ENCODE peak calls at places on chromosomes 13 and 19, in seven cellular contexts. T is NCI-H460, J is RWPE1, Q is MM.1S, D is A673, O is neural progenitor cell, N is hippocampal formation. Y is an unnamed sample.

GRCh38 chr13:111304041-111304544 is 16.3 kb upstream of the TEX29 start:
- DNase-seq in T (no peak), J (no peak), Q (no peak), D (no peak), O (no peak), N (no peak), Y (no peak)

GRCh38 chr13:31627097-31627496 is 112.2 kb upstream of the RXFP2 start:
- DNase-seq in T (no peak), J (no peak), Q (no peak), D (no peak), O (no peak), N (no peak), Y (no peak)

GRCh38 chr19:412356-413355 is 3.7 kb upstream of the C2CD4C start:
- DNase-seq in T (no peak), J (no peak), Q (no peak), D (no peak), O (peak), N (no peak), Y (no peak)

GRCh38 chr19:9752701-9753443 is 15.7 kb downstream of the ZNF846 start:
- DNase-seq in T (no peak), J (no peak), Q (no peak), D (no peak), O (no peak), N (no peak), Y (no peak)

GRCh38 chr13:98447881-98448641 is 128.8 kb downstream of the STK24 start:
- DNase-seq in T (peak), J (peak), Q (no peak), D (peak), O (peak), N (peak), Y (no peak)

GRCh38 chr13:46720189-46720588 is 76.8 kb downstream of the ESD start:
- DNase-seq in T (no peak), J (no peak), Q (no peak), D (no peak), O (no peak), N (no peak), Y (no peak)

GRCh38 chr19:277581-278165 is 13.5 kb downstream of the PLPP2 start:
- DNase-seq in T (no peak), J (no peak), Q (no peak), D (peak), O (peak), N (no peak), Y (no peak)

GRCh38 chr19:54422136-54422535 is 6.9 kb downstream of the TTYH1 start:
- DNase-seq in T (no peak), J (no peak), Q (no peak), D (no peak), O (no peak), N (no peak), Y (no peak)

GRCh38 chr19:12984143-12984627 is 11.1 kb upstream of the NFIX start:
- DNase-seq in T (no peak), J (no peak), Q (no peak), D (no peak), O (no peak), N (no peak), Y (no peak)

GRCh38 chr19:41577144-41577830 is 1.3 kb downstream of the CEACAM21 start:
- DNase-seq in T (no peak), J (no peak), Q (no peak), D (no peak), O (no peak), N (no peak), Y (no peak)

GRCh38 chr19:39671739-39672363 is 16.1 kb downstream of the LGALS16 start:
- DNase-seq in T (peak), J (peak), Q (peak), D (peak), O (peak), N (peak), Y (peak)

GRCh38 chr19:30173593-30174356 is 198.4 kb upstream of the ZNF536 start:
- DNase-seq in T (no peak), J (no peak), Q (no peak), D (no peak), O (no peak), N (no peak), Y (no peak)

GRCh38 chr19:16315825-16316505 is 8.7 kb upstream of the KLF2 start:
- DNase-seq in T (no peak), J (peak), Q (no peak), D (peak), O (no peak), N (no peak), Y (no peak)

GRCh38 chr13:98427331-98427995 is 149.4 kb downstream of the STK24 start:
- DNase-seq in T (no peak), J (no peak), Q (no peak), D (no peak), O (no peak), N (no peak), Y (no peak)

GRCh38 chr13:113182046-113182445 is 23.6 kb downstream of the PROZ start:
- DNase-seq in T (no peak), J (no peak), Q (no peak), D (no peak), O (no peak), N (no peak), Y (no peak)

GRCh38 chr13:54185785-54186184 is 1157.2 kb downstream of the OLFM4 start:
- DNase-seq in T (no peak), J (peak), Q (no peak), D (peak), O (peak), N (no peak), Y (no peak)

GRCh38 chr19:16025108-16026101 is 50.9 kb upstream of the TPM4 start:
- DNase-seq in T (peak), J (peak), Q (peak), D (no peak), O (peak), N (no peak), Y (peak)

GRCh38 chr13:75482070-75482819 is at the start of gene TBC1D4:
- DNase-seq in T (peak), J (peak), Q (peak), D (peak), O (peak), N (peak), Y (peak)

GRCh38 chr19:45643024-45643926 is 4.1 kb upstream of the EML2 start:
- DNase-seq in T (peak), J (peak), Q (peak), D (peak), O (peak), N (peak), Y (peak)

GRCh38 chr19:30968210-30968609 is 381.0 kb downstream of the TSHZ3 start:
- DNase-seq in T (no peak), J (no peak), Q (peak), D (no peak), O (peak), N (no peak), Y (no peak)

GRCh38 chr19:42762782-42763181 is 2.7 kb downstream of the PSG8 start:
- DNase-seq in T (no peak), J (no peak), Q (no peak), D (no peak), O (no peak), N (no peak), Y (no peak)

GRCh38 chr13:90239130-90239529 is 1108.4 kb upstream of the MIR17HG start:
- DNase-seq in T (no peak), J (no peak), Q (no peak), D (no peak), O (no peak), N (no peak), Y (no peak)

GRCh38 chr13:87295636-87296035 is 375.5 kb upstream of the SLITRK5 start:
- DNase-seq in T (no peak), J (no peak), Q (peak), D (no peak), O (no peak), N (no peak), Y (no peak)

GRCh38 chr13:25352230-25352629 is 19.5 kb upstream of the ATP8A2 start:
- DNase-seq in T (no peak), J (no peak), Q (peak), D (no peak), O (no peak), N (no peak), Y (no peak)

GRCh38 chr19:7652061-7652641 is 15.2 kb downstream of the STXBP2 start:
- DNase-seq in T (peak), J (peak), Q (peak), D (peak), O (peak), N (peak), Y (peak)

GRCh38 chr19:13796301-13797057 is 1.2 kb downstream of the ZSWIM4 start:
- DNase-seq in T (no peak), J (peak), Q (no peak), D (no peak), O (peak), N (no peak), Y (peak)

GRCh38 chr13:105048685-105049084 is 1486.8 kb downstream of the EFNB2 start:
- DNase-seq in T (no peak), J (no peak), Q (peak), D (no peak), O (no peak), N (no peak), Y (no peak)

Y was measured in H54.